ENCODE peak calls at places on chromosomes 11 and 22, in nine cellular contexts. One of them, this sample, is unnamed.

GRCh38 chr11:34203377-34203801 is 98.0 kb downstream of the NAT10 start:
- DNase-seq in cardiac muscle cell: no peak
- DNase-seq in GM04504: no peak
- DNase-seq in stromal cell of bone marrow: no peak
- DNase-seq in AG09309: no peak
- DNase-seq in AG20443: no peak
- DNase-seq in stimulated activated CD8-positive, alpha-beta memory T cell treated with anti-CD3 and anti-CD28 coated beads, Interleukin-4, amount 100 ng/mL, for 48 hours: no peak
- DNase-seq in cardiac fibroblast: no peak
- DNase-seq in GM12865: peak; percentile 41
- DNase-seq in this sample: no peak

GRCh38 chr11:1049911-1050580 is 13.5 kb upstream of the MUC6 start:
- DNase-seq in stromal cell of bone marrow: no peak
- DNase-seq in GM04504: no peak
- DNase-seq in AG09309: no peak
- DNase-seq in stimulated activated CD8-positive, alpha-beta memory T cell treated with anti-CD3 and anti-CD28 coated beads, Interleukin-4, amount 100 ng/mL, for 48 hours: no peak
- DNase-seq in cardiac muscle cell: no peak
- DNase-seq in AG20443: no peak
- DNase-seq in cardiac fibroblast: no peak
- DNase-seq in GM12865: no peak
- DNase-seq in this sample: no peak

GRCh38 chr11:12577746-12578644 is 96.2 kb upstream of the TEAD1 start:
- DNase-seq in cardiac fibroblast: no peak
- DNase-seq in AG09309: no peak
- DNase-seq in GM04504: no peak
- DNase-seq in stromal cell of bone marrow: no peak
- DNase-seq in GM12865: peak; percentile 15
- DNase-seq in stimulated activated CD8-positive, alpha-beta memory T cell treated with anti-CD3 and anti-CD28 coated beads, Interleukin-4, amount 100 ng/mL, for 48 hours: no peak
- DNase-seq in cardiac muscle cell: no peak
- DNase-seq in AG20443: peak; percentile 10
- DNase-seq in this sample: no peak

GRCh38 chr11:86660011-86660595 is 12.3 kb downstream of the ME3 start:
- DNase-seq in cardiac fibroblast: peak; percentile 62
- DNase-seq in AG09309: no peak
- DNase-seq in stimulated activated CD8-positive, alpha-beta memory T cell treated with anti-CD3 and anti-CD28 coated beads, Interleukin-4, amount 100 ng/mL, for 48 hours: no peak
- DNase-seq in GM12865: no peak
- DNase-seq in GM04504: peak; percentile 58
- DNase-seq in AG20443: peak; percentile 77
- DNase-seq in stromal cell of bone marrow: no peak
- DNase-seq in cardiac muscle cell: no peak
- DNase-seq in this sample: no peak

GRCh38 chr11:108854366-108854765 is 189.5 kb downstream of the DDX10 start:
- DNase-seq in stromal cell of bone marrow: no peak
- DNase-seq in cardiac muscle cell: no peak
- DNase-seq in GM04504: no peak
- DNase-seq in cardiac fibroblast: peak; percentile 27
- DNase-seq in AG09309: no peak
- DNase-seq in stimulated activated CD8-positive, alpha-beta memory T cell treated with anti-CD3 and anti-CD28 coated beads, Interleukin-4, amount 100 ng/mL, for 48 hours: no peak
- DNase-seq in AG20443: peak; percentile 16
- DNase-seq in GM12865: peak; percentile 60
- DNase-seq in this sample: no peak

GRCh38 chr11:73141031-73141308 is 1.1 kb downstream of the FCHSD2 start:
- DNase-seq in AG09309: no peak
- DNase-seq in cardiac fibroblast: no peak
- DNase-seq in AG20443: no peak
- DNase-seq in stromal cell of bone marrow: no peak
- DNase-seq in GM12865: no peak
- DNase-seq in GM04504: no peak
- DNase-seq in stimulated activated CD8-positive, alpha-beta memory T cell treated with anti-CD3 and anti-CD28 coated beads, Interleukin-4, amount 100 ng/mL, for 48 hours: peak; percentile 55
- DNase-seq in cardiac muscle cell: peak; percentile 18
- DNase-seq in this sample: no peak

GRCh38 chr11:117724104-117724503 is 72.9 kb downstream of the DSCAML1 start:
- DNase-seq in GM12865: no peak
- DNase-seq in cardiac muscle cell: peak; percentile 21
- DNase-seq in AG20443: no peak
- DNase-seq in GM04504: no peak
- DNase-seq in AG09309: no peak
- DNase-seq in stimulated activated CD8-positive, alpha-beta memory T cell treated with anti-CD3 and anti-CD28 coated beads, Interleukin-4, amount 100 ng/mL, for 48 hours: no peak
- DNase-seq in stromal cell of bone marrow: no peak
- DNase-seq in cardiac fibroblast: no peak
- DNase-seq in this sample: no peak

GRCh38 chr11:44903035-44903434 is 47.6 kb downstream of the TP53I11 start:
- DNase-seq in stimulated activated CD8-positive, alpha-beta memory T cell treated with anti-CD3 and anti-CD28 coated beads, Interleukin-4, amount 100 ng/mL, for 48 hours: no peak
- DNase-seq in GM12865: no peak
- DNase-seq in AG09309: no peak
- DNase-seq in AG20443: no peak
- DNase-seq in GM04504: no peak
- DNase-seq in cardiac fibroblast: no peak
- DNase-seq in cardiac muscle cell: no peak
- DNase-seq in stromal cell of bone marrow: no peak
- DNase-seq in this sample: no peak

GRCh38 chr22:46052331-46052771 is 75.4 kb upstream of the WNT7B start:
- DNase-seq in AG09309: no peak
- DNase-seq in stromal cell of bone marrow: no peak
- DNase-seq in cardiac fibroblast: no peak
- DNase-seq in GM04504: no peak
- DNase-seq in cardiac muscle cell: no peak
- DNase-seq in AG20443: no peak
- DNase-seq in stimulated activated CD8-positive, alpha-beta memory T cell treated with anti-CD3 and anti-CD28 coated beads, Interleukin-4, amount 100 ng/mL, for 48 hours: no peak
- DNase-seq in GM12865: no peak
- DNase-seq in this sample: no peak

This sample was measured in thoracic aorta.